ENCODE peak calls at places on chromosome 11, in seven cellular contexts. M, G, E, U, O, N and Z are unnamed samples.

GRCh38 chr11:133724116-133724515 is 121.2 kb downstream of the SPATA19 start:
- DNase-seq in M (no peak), G (no peak), E (no peak), U (no peak), O (no peak), N (no peak), Z (no peak)

GRCh38 chr11:72704028-72704782 is 30.0 kb upstream of the PDE2A start:
- DNase-seq in M (no peak), G (no peak), E (peak), U (no peak), O (no peak), N (no peak), Z (peak)

GRCh38 chr11:35275808-35276170 is 136.8 kb downstream of the CD44 start:
- DNase-seq in M (no peak), G (no peak), E (no peak), U (no peak), O (no peak), N (no peak), Z (no peak)

GRCh38 chr11:33317662-33318061 is 60.5 kb downstream of the HIPK3 start:
- DNase-seq in M (no peak), G (no peak), E (peak), U (peak), O (no peak), N (no peak), Z (no peak)

GRCh38 chr11:76797341-76798201 is 14.4 kb downstream of the TSKU start:
- DNase-seq in M (peak), G (no peak), E (no peak), U (no peak), O (no peak), N (no peak), Z (no peak)

GRCh38 chr11:116812109-116812508 is 11.0 kb downstream of the APOA4 start:
- DNase-seq in M (no peak), G (no peak), E (no peak), U (no peak), O (no peak), N (no peak), Z (no peak)

GRCh38 chr11:30879322-30880020 is 293.3 kb upstream of the MPPED2 start:
- DNase-seq in M (no peak), G (no peak), E (no peak), U (no peak), O (no peak), N (no peak), Z (peak)

GRCh38 chr11:75467311-75467710 is 34.3 kb upstream of the KLHL35 start:
- DNase-seq in M (no peak), G (no peak), E (no peak), U (no peak), O (no peak), N (no peak), Z (no peak)

GRCh38 chr11:34460335-34460734 is 21.6 kb downstream of the CAT start:
- DNase-seq in M (no peak), G (no peak), E (no peak), U (no peak), O (no peak), N (no peak), Z (no peak)

GRCh38 chr11:33257897-33258630 is 883 bp downstream of the HIPK3 start:
- DNase-seq in M (peak), G (peak), E (peak), U (peak), O (peak), N (peak), Z (peak)

GRCh38 chr11:114367244-114367957 is 32.9 kb downstream of the C11orf71 start:
- DNase-seq in M (no peak), G (no peak), E (no peak), U (no peak), O (no peak), N (no peak), Z (no peak)

GRCh38 chr11:114362958-114363357 is 37.4 kb downstream of the C11orf71 start:
- DNase-seq in M (no peak), G (no peak), E (no peak), U (no peak), O (no peak), N (no peak), Z (no peak)

GRCh38 chr11:114368918-114369680 is 31.2 kb downstream of the C11orf71 start:
- DNase-seq in M (no peak), G (no peak), E (no peak), U (no peak), O (no peak), N (no peak), Z (no peak)

GRCh38 chr11:114366331-114367243 is 33.7 kb downstream of the C11orf71 start:
- DNase-seq in M (no peak), G (no peak), E (peak), U (peak), O (no peak), N (peak), Z (peak)
- H3K4me3 ChIP-seq in M (no peak), G (no peak), E (no peak), U (peak), O (no peak), N (no peak), Z (no peak)

DNA sequence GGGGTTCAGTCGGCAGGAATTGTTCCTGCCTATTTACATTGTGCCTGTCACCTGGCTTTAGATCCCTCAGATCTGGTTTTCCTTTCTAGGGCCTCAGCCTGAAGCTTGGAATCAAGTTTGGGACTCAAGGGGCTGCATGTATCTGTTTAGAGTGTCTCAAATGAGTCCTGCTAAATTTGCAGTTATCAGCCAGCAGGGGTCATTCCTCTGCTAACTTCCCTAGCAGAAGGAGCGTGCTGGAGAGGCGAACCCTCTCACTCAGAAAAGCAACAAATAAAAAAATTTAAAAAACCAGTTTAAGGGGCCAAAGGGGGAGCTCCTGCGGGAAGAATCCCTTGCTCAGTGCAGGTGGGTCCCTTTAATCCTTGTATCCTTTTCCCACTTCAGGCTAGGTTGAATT is 1220.2 kb downstream of the JRKL start:
- DNase-seq in M (no peak), G (no peak), E (no peak), U (no peak), O (no peak), N (peak), Z (peak)
- TF ChIP-seq CTCF in M (no peak), G (peak), E (no peak), U (no peak), O (no peak), N (peak), Z (no peak)

GRCh38 chr11:1760351-1761109 is 3.2 kb downstream of the CTSD start:
- DNase-seq in M (peak), G (no peak), E (peak), U (peak), O (peak), N (peak), Z (no peak)
- H3K4me3 ChIP-seq in M (peak), G (peak), E (no peak), U (no peak), O (peak), N (no peak), Z (no peak)

DNA sequence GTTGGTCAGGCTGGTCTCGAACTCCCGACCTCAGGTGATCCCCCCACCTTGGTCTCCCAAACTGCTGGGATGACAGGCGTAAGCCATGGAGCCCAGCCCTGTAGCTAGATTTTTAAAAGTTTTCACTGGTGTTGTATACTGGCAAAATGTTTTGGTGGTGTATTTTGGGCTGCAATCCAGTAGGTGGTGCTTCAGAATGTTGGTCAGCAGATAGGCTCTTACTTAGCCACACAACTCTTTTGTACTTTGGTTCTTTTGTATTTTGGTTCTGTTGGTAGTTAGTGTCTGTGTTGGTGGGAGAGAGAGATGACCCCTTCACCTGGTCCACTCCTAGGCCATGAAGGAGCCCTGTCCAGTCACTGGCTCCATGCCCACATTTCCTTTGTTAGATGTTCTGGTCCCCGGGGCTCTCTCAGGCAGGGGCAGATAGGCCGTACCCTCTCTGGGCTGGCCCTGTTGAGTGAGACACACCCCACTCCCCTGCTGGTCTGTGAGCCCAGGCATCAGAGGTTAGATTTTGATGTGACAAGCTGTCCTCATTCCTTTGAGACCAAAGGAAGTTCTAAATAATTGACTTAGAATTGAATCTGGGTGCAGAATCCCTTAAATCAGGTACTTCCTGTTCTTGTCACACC is 123.8 kb downstream of the DDX10 start:
- DNase-seq in M (no peak), G (peak), E (peak), U (peak), O (no peak), N (peak), Z (peak)
- TF ChIP-seq CTCF in M (peak), G (peak), E (peak), U (peak), O (peak), N (peak), Z (peak)

GRCh38 chr11:10488581-10489443 is 33.7 kb downstream of the AMPD3 start:
- DNase-seq in M (no peak), G (no peak), E (no peak), U (no peak), O (peak), N (no peak), Z (no peak)

GRCh38 chr11:10490032-10490397 is 35.0 kb downstream of the AMPD3 start:
- DNase-seq in M (no peak), G (no peak), E (no peak), U (no peak), O (peak), N (no peak), Z (no peak)

GRCh38 chr11:10489444-10489785 is 34.4 kb downstream of the AMPD3 start:
- DNase-seq in M (no peak), G (no peak), E (no peak), U (no peak), O (peak), N (no peak), Z (no peak)

GRCh38 chr11:10492084-10492483 is 37.0 kb downstream of the AMPD3 start:
- DNase-seq in M (no peak), G (no peak), E (peak), U (no peak), O (no peak), N (no peak), Z (no peak)

GRCh38 chr11:10490398-10491232 is 35.6 kb downstream of the AMPD3 start:
- DNase-seq in M (peak), G (peak), E (peak), U (peak), O (peak), N (peak), Z (peak)
- H3K4me3 ChIP-seq in M (no peak), G (no peak), E (no peak), U (no peak), O (no peak), N (no peak), Z (no peak)